ENCODE peak calls at places on chromosomes 1 and 21, in ten cellular contexts. P is pancreas, G is B cell, B is right atrium auricular region, N is lower leg skin, S is LNCaP clone FGC, T is A549, J is GM13977, Z is HFF-Myc, D is fibroblast of the aortic adventitia. Q is an unnamed sample.

GRCh38 chr1:23424171-23424959 is at the start of gene TCEA3:
- DNase-seq in P (peak; percentile 83), G (peak; percentile 73), B (no peak), N (no peak), S (no peak), T (no peak), J (peak; percentile 60), Z (no peak), D (no peak), Q (no peak)

GRCh38 chr1:44701141-44701573 is 26.6 kb downstream of the ARMH1 start:
- DNase-seq in P (no peak), G (no peak), B (no peak), N (no peak), S (peak; percentile 26), T (peak; percentile 41), J (no peak), Z (no peak), D (no peak), Q (no peak)

GRCh38 chr1:28087614-28088167 is 719 bp downstream of the EYA3 start:
- DNase-seq in P (no peak), G (peak; percentile 17), B (no peak), N (no peak), S (no peak), T (no peak), J (no peak), Z (no peak), D (no peak), Q (no peak)

GRCh38 chr1:11753555-11754208 is 8.3 kb upstream of the C1orf167 start:
- DNase-seq in P (no peak), G (no peak), B (no peak), N (no peak), S (no peak), T (no peak), J (no peak), Z (no peak), D (peak; percentile 12), Q (no peak)

GRCh38 chr1:225458222-225458631 is 30.4 kb upstream of the LBR start:
- DNase-seq in P (no peak), G (no peak), B (no peak), N (no peak), S (no peak), T (no peak), J (no peak), Z (no peak), D (peak; percentile 37), Q (no peak)

GRCh38 chr1:116092752-116093489 is 18.3 kb upstream of the MAB21L3 start:
- DNase-seq in P (no peak), G (no peak), B (no peak), N (no peak), S (no peak), T (no peak), J (no peak), Z (no peak), D (no peak), Q (no peak)

GRCh38 chr1:230575886-230576477 is 66.3 kb upstream of the COG2 start:
- DNase-seq in P (no peak), G (no peak), B (no peak), N (no peak), S (no peak), T (no peak), J (no peak), Z (no peak), D (no peak), Q (no peak)

GRCh38 chr1:8373547-8374270 is 55.8 kb downstream of the SLC45A1 start:
- DNase-seq in P (peak; percentile 50), G (no peak), B (peak; percentile 90), N (no peak), S (no peak), T (no peak), J (no peak), Z (no peak), D (peak; percentile 87), Q (no peak)

GRCh38 chr1:182126272-182126800 is 64.8 kb upstream of the ZNF648 start:
- DNase-seq in P (no peak), G (no peak), B (no peak), N (no peak), S (no peak), T (no peak), J (no peak), Z (no peak), D (no peak), Q (no peak)

GRCh38 chr1:51954783-51955182 is 35.7 kb downstream of the RAB3B start:
- DNase-seq in P (no peak), G (no peak), B (no peak), N (no peak), S (no peak), T (no peak), J (no peak), Z (no peak), D (no peak), Q (no peak)

GRCh38 chr1:85581138-85581801 is 709 bp downstream of the CCN1 start:
- DNase-seq in P (peak; percentile 88), G (peak; percentile 77), B (peak; percentile 70), N (peak; percentile 94), S (no peak), T (peak; percentile 76), J (peak; percentile 79), Z (no peak), D (peak; percentile 89), Q (no peak)
- TF ChIP-seq CTCF in P (peak; percentile 63), G (peak; percentile 45), B (peak; percentile 63), N (no peak), S (peak; percentile 95), T (peak; percentile 57), J (peak; percentile 75), Z (peak; percentile 59), D (peak; percentile 69), Q (no peak)

GRCh38 chr1:109253803-109254620 is 4.7 kb downstream of the CELSR2 start:
- DNase-seq in P (no peak), G (no peak), B (no peak), N (no peak), S (no peak), T (no peak), J (no peak), Z (no peak), D (peak; percentile 16), Q (no peak)

GRCh38 chr1:109254621-109255096 is 5.3 kb downstream of the CELSR2 start:
- DNase-seq in P (no peak), G (no peak), B (no peak), N (no peak), S (no peak), T (peak; percentile 22), J (no peak), Z (no peak), D (no peak), Q (no peak)

GRCh38 chr1:109256085-109256484 is 6.7 kb downstream of the CELSR2 start:
- DNase-seq in P (no peak), G (no peak), B (no peak), N (no peak), S (no peak), T (no peak), J (no peak), Z (no peak), D (no peak), Q (no peak)

GRCh38 chr1:109255673-109256072 is 6.3 kb downstream of the CELSR2 start:
- DNase-seq in P (no peak), G (no peak), B (no peak), N (no peak), S (no peak), T (no peak), J (no peak), Z (no peak), D (no peak), Q (no peak)

GRCh38 chr1:109255097-109255651 is 5.8 kb downstream of the CELSR2 start:
- DNase-seq in P (no peak), G (no peak), B (no peak), N (no peak), S (no peak), T (no peak), J (no peak), Z (no peak), D (no peak), Q (no peak)
- TF ChIP-seq CTCF in P (no peak), G (no peak), B (no peak), N (no peak), S (no peak), T (no peak), J (no peak), Z (no peak), D (no peak), Q (no peak)

GRCh38 chr21:39095681-39096080 is 87.6 kb downstream of the PSMG1 start:
- DNase-seq in P (no peak), G (no peak), B (no peak), N (peak; percentile 83), S (no peak), T (no peak), J (no peak), Z (no peak), D (no peak), Q (no peak)

GRCh38 chr21:39097981-39098380 is 85.3 kb downstream of the PSMG1 start:
- DNase-seq in P (no peak), G (no peak), B (no peak), N (peak; percentile 74), S (no peak), T (no peak), J (no peak), Z (no peak), D (no peak), Q (no peak)

GRCh38 chr21:39097335-39097861 is 85.9 kb downstream of the PSMG1 start:
- DNase-seq in P (no peak), G (no peak), B (no peak), N (peak; percentile 86), S (no peak), T (no peak), J (no peak), Z (no peak), D (no peak), Q (no peak)

GRCh38 chr21:39094847-39095525 is 88.3 kb downstream of the PSMG1 start:
- DNase-seq in P (no peak), G (no peak), B (no peak), N (peak; percentile 81), S (peak; percentile 33), T (peak; percentile 88), J (no peak), Z (no peak), D (peak; percentile 73), Q (no peak)

DNA sequence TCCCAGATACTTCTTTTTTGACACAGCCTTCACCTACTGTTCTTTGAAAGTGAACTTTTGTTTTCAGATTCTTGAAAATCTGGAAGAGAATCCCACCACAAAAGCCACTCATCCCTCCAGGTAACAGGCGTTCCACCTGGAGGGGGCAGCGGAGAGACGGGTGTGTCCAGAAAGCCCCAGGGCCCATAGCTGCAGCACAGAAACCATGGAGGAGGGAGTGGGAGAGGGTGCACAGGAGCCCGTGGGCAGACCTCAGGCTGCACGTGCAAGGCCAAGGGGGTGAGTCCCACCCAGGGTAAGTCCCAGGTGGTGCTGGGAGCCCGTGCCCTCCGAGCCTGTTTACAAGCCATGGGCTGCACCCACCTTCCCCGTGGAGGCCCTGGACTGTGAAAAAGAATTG is 86.5 kb downstream of the PSMG1 start:
- DNase-seq in P (no peak), G (no peak), B (no peak), N (no peak), S (no peak), T (no peak), J (no peak), Z (no peak), D (no peak), Q (no peak)
- TF ChIP-seq CTCF in P (no peak), G (no peak), B (no peak), N (no peak), S (no peak), T (no peak), J (peak; percentile 24), Z (peak; percentile 15), D (no peak), Q (no peak)

GRCh38 chr1:34781844-34782391 is 904 bp downstream of the GJB3 start:
- DNase-seq in P (no peak), G (no peak), B (no peak), N (peak; percentile 86), S (no peak), T (no peak), J (no peak), Z (no peak), D (no peak), Q (no peak)
- TF ChIP-seq CTCF in P (no peak), G (no peak), B (no peak), N (no peak), S (no peak), T (no peak), J (no peak), Z (no peak), D (no peak), Q (no peak)